ENCODE peak calls at places on chromosomes 11 and 22, in four cellular contexts. O, L, Q and D are unnamed samples.

GRCh38 chr11:59207988-59208432 is 4.7 kb downstream of the MPEG1 start:
- DNase-seq in Q (no peak), L (peak; percentile 48), O (peak; percentile 51), D (no peak)

GRCh38 chr22:38614331-38615122 is 41.7 kb downstream of the FAM227A start:
- DNase-seq in L (peak; percentile 32), Q (no peak), O (no peak), D (no peak)

GRCh38 chr11:134226806-134227325 is 2.4 kb downstream of the VPS26B start:
- DNase-seq in Q (no peak), L (no peak), O (no peak), D (no peak)

GRCh38 chr11:65224939-65225283 is 36.9 kb upstream of the POLA2 start:
- DNase-seq in Q (peak; percentile 84), O (peak; percentile 56), L (no peak), D (no peak)

GRCh38 chr11:47979378-47980092 is 824 bp upstream of the PTPRJ start:
- DNase-seq in O (no peak), L (no peak), Q (no peak), D (no peak)

GRCh38 chr11:111735262-111736116 is 30.7 kb downstream of the PPP2R1B start:
- DNase-seq in O (peak; percentile 54), L (no peak), Q (peak; percentile 94), D (no peak)

GRCh38 chr22:48052621-48052890 is 1290.1 kb downstream of the TBC1D22A start:
- DNase-seq in O (no peak), Q (no peak), L (no peak), D (no peak)

GRCh38 chr22:39233736-39234120 is 11.1 kb downstream of the PDGFB start:
- DNase-seq in L (no peak), O (no peak), Q (no peak), D (no peak)

GRCh38 chr11:84089072-84090057 is 803.2 kb upstream of the CCDC90B start:
- DNase-seq in L (peak; percentile 1), O (no peak), Q (no peak), D (no peak)
- TF ChIP-seq EP300 in L (no peak), O (no peak), Q (no peak), D (no peak)

GRCh38 chr11:9384535-9385287 is at the start of gene IPO7:
- DNase-seq in Q (peak; percentile 95), O (peak; percentile 90), L (peak; percentile 87), D (peak; percentile 94)

GRCh38 chr11:9380773-9381172 is 3.7 kb upstream of the IPO7 start:
- DNase-seq in O (no peak), L (no peak), Q (peak; percentile 79), D (no peak)

GRCh38 chr11:9379046-9379445 is 5.4 kb upstream of the IPO7 start:
- DNase-seq in L (no peak), Q (no peak), O (no peak), D (no peak)
- TF ChIP-seq POLR2AphosphoS5 in L (no peak), Q (no peak), O (no peak), D (no peak)

DNA sequence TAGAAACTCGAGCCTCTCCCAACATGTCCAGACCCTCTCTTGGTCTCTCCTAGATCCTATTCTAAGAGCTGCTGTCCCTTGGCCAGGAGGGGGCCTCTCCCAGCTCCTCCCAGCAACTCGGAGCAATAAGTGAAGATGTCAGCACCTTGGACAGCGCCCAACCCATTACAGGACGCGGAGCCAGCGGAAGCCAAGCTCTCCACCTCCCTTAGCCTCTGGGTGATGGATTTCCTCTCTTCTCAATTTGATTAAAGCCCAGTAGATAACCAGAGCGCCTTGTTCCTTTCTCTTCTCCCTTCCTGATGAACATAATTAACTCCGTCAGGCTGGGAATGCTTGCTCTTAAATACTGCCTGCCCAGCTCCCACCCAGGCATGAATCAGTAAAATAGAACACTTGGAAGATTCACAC is 26.2 kb upstream of the TPBGL start:
- DNase-seq in O (peak; percentile 75), Q (peak; percentile 66), L (peak; percentile 82), D (no peak)
- TF ChIP-seq CTCF in O (no peak), Q (no peak), L (peak; percentile 53), D (no peak)

GRCh38 chr11:128725630-128726461 is 32.0 kb downstream of the FLI1 start:
- DNase-seq in O (no peak), L (no peak), Q (no peak), D (no peak)
- TF ChIP-seq EP300 in O (no peak), L (no peak), Q (no peak), D (no peak)

GRCh38 chr11:128772814-128773213 is 78.9 kb downstream of the FLI1 start:
- DNase-seq in L (no peak), Q (no peak), O (peak; percentile 76), D (no peak)
- TF ChIP-seq POLR2AphosphoS5 in L (no peak), Q (no peak), O (no peak), D (no peak)

GRCh38 chr11:12288934-12289666 is 88.3 kb upstream of the PARVA start:
- DNase-seq in Q (no peak), O (no peak), L (no peak), D (no peak)

GRCh38 chr11:12288212-12288933 is 89.0 kb upstream of the PARVA start:
- DNase-seq in O (peak; percentile 75), L (peak; percentile 58), Q (peak; percentile 94), D (peak; percentile 93)

GRCh38 chr11:12286606-12287005 is 90.8 kb upstream of the PARVA start:
- DNase-seq in L (no peak), O (peak; percentile 14), Q (no peak), D (no peak)

GRCh38 chr11:12287009-12287373 is 90.4 kb upstream of the PARVA start:
- DNase-seq in O (peak; percentile 24), L (peak; percentile 36), Q (peak; percentile 87), D (peak; percentile 91)

GRCh38 chr11:12287374-12288211 is 89.8 kb upstream of the PARVA start:
- DNase-seq in O (peak; percentile 26), Q (peak; percentile 93), L (peak; percentile 59), D (peak; percentile 91)
- TF ChIP-seq CTCF in O (no peak), Q (peak; percentile 48), L (peak; percentile 91), D (peak; percentile 46)

GRCh38 chr11:45846974-45847907 is at the start of gene CRY2:
- DNase-seq in L (peak; percentile 93), O (peak; percentile 100), Q (peak; percentile 100), D (peak; percentile 100)

GRCh38 chr11:45846174-45846675 is 1.1 kb upstream of the CRY2 start:
- DNase-seq in Q (no peak), L (no peak), O (no peak), D (no peak)

GRCh38 chr11:45848654-45849081 is 1.4 kb downstream of the CRY2 start:
- DNase-seq in O (peak; percentile 60), Q (no peak), L (peak; percentile 78), D (no peak)

GRCh38 chr11:45850446-45850845 is 3.2 kb downstream of the CRY2 start:
- DNase-seq in Q (no peak), L (no peak), O (no peak), D (no peak)

DNA sequence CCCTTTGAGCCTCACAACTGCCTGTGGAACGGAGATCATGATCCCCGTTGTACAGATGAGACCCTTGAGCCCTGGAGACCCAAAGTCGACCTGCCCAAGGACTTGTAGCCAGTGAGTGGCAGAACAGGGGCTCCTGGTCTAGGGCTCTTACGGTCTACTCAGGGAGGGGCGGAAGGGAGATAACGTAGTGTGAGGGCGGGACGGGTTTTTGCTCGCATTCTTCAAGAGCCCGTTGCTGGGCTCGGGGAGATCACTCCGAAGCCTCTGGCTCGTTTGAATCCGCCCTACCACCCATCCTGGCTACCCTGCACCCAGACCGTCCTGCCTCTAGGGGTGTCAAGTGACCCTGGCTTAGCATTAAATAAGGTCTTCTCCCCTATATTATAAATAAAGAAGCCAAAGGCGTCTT is 637 bp downstream of the CRY2 start:
- DNase-seq in O (peak; percentile 66), L (peak; percentile 41), Q (peak; percentile 80), D (no peak)
- TF ChIP-seq EP300 in O (no peak), L (no peak), Q (no peak), D (no peak)

DNA sequence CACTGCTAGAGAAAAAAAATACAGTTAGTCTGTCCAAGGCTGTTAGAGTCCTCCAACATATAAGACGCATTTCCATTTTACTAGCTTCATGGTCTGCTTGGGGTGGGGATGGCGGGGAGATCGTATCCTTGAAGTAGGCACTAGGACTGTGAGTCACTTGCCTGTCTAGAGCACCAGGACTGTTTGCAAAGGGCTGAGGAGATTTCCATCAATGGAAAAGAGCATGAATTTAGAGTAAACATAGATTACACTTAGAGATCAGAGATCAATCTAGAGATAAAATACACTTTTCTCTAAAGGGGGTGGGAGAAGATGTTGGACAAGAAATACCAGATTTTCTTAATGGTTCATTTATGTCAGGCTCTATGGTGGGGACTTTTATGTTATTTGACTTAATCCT is 1.7 kb upstream of the MS4A7 start:
- DNase-seq in L (no peak), Q (no peak), O (no peak), D (no peak)
- TF ChIP-seq POLR2AphosphoS5 in L (no peak), Q (no peak), O (no peak), D (no peak)